ENCODE peak calls at places on chromosomes 16 and 17, in four cellular contexts. V, Z, C and P are unnamed samples.

GRCh38 chr17:49969134-49969759 is at the start of gene DLX4:
- DNase-seq in Z (no peak), V (peak), C (peak), P (no peak)

GRCh38 chr17:78865682-78866390 is 25.2 kb upstream of the USP36 start:
- DNase-seq in V (peak), C (peak), Z (peak), P (no peak)

GRCh38 chr17:56717471-56717870 is 116.2 kb downstream of the C17orf67 start:
- DNase-seq in C (no peak), V (no peak), Z (no peak), P (no peak)

GRCh38 chr16:51807551-51807950 is 656.5 kb upstream of the SALL1 start:
- DNase-seq in V (no peak), C (no peak), Z (no peak), P (no peak)

GRCh38 chr16:47160422-47160821 is 16.7 kb upstream of the NETO2 start:
- DNase-seq in V (no peak), C (no peak), Z (no peak), P (no peak)

GRCh38 chr16:49833796-49834195 is 22.1 kb downstream of the ZNF423 start:
- DNase-seq in C (no peak), V (no peak), Z (no peak), P (no peak)

GRCh38 chr16:85235988-85236831 is 123.9 kb upstream of the CIBAR2 start:
- DNase-seq in V (no peak), Z (no peak), C (peak), P (no peak)

GRCh38 chr17:57009737-57010445 is 32.0 kb downstream of the SCPEP1 start:
- DNase-seq in C (peak), Z (peak), V (peak), P (peak)

GRCh38 chr16:84024854-84025253 is 17.7 kb downstream of the SLC38A8 start:
- DNase-seq in Z (no peak), V (no peak), C (no peak), P (no peak)

GRCh38 chr17:4786111-4786491 is at the start of gene VMO1:
- DNase-seq in Z (no peak), V (peak), C (no peak), P (no peak)

GRCh38 chr16:66365588-66365987 is 903 bp upstream of the CDH5 start:
- DNase-seq in Z (no peak), C (no peak), V (no peak), P (no peak)

GRCh38 chr17:4908301-4908700 is 5.4 kb upstream of the CHRNE start:
- DNase-seq in C (no peak), Z (no peak), V (peak), P (no peak)

GRCh38 chr16:7888421-7888820 is 555.8 kb downstream of the RBFOX1 start:
- DNase-seq in C (no peak), Z (no peak), V (no peak), P (no peak)

GRCh38 chr17:5591966-5592365 is 7.7 kb upstream of the NLRP1 start:
- DNase-seq in V (no peak), C (no peak), Z (no peak), P (no peak)

GRCh38 chr17:64306850-64307463 is 43.9 kb upstream of the TEX2 start:
- DNase-seq in C (peak), Z (peak), V (peak), P (peak)

GRCh38 chr17:34826332-34826731 is 134.9 kb downstream of the CCT6B start:
- DNase-seq in C (no peak), V (no peak), Z (no peak), P (no peak)

GRCh38 chr17:30352247-30352814 is 18.5 kb upstream of the TMIGD1 start:
- DNase-seq in V (no peak), C (no peak), Z (no peak), P (no peak)

GRCh38 chr16:51538707-51539604 is 387.9 kb upstream of the SALL1 start:
- DNase-seq in V (no peak), C (no peak), Z (no peak), P (no peak)

GRCh38 chr16:88639231-88640038 is 1.1 kb downstream of the IL17C start:
- DNase-seq in C (no peak), Z (no peak), V (peak), P (no peak)

GRCh38 chr16:81366316-81366932 is 51.7 kb downstream of the GAN start:
- DNase-seq in V (no peak), Z (peak), C (peak), P (peak)

GRCh38 chr16:4316103-4316731 is 350 bp downstream of the GLIS2 start:
- DNase-seq in C (no peak), V (no peak), Z (no peak), P (no peak)

GRCh38 chr16:86363057-86363490 is 147.3 kb upstream of the FOXF1 start:
- DNase-seq in C (no peak), V (no peak), Z (no peak), P (no peak)

GRCh38 chr16:88789593-88789992 is 4.6 kb upstream of the PIEZO1 start:
- DNase-seq in C (no peak), V (no peak), Z (no peak), P (no peak)

GRCh38 chr17:30720013-30720471 is 104.5 kb downstream of the CRLF3 start:
- DNase-seq in C (no peak), V (no peak), Z (no peak), P (peak)

GRCh38 chr16:5615868-5616642 is 518.5 kb upstream of the EEF2KMT start:
- DNase-seq in C (peak), Z (no peak), V (peak), P (no peak)

GRCh38 chr17:78979780-78980623 is at the start of gene LGALS3BP:
- DNase-seq in Z (peak), V (peak), C (no peak), P (peak)